ENCODE peak calls at places on chromosomes 3 and 15, in seven cellular contexts. One of them, this sample, is unnamed. For H3K4me1, the result is how much of the 10 kb centered on the place peaks cover.

GRCh38 chr15:83320404-83320803 is 35.9 kb upstream of the BNC1 start:
- DNase-seq in transverse colon: no peak
- DNase-seq in tibial artery: no peak
- DNase-seq in SK-N-SH: no peak
- DNase-seq in cardiac muscle cell: no peak
- DNase-seq in colonic mucosa: no peak
- DNase-seq in right cardiac atrium: no peak
- DNase-seq in this sample: no peak

GRCh38 chr3:62379206-62379834 is 6.0 kb upstream of the FEZF2 start:
- DNase-seq in transverse colon: no peak
- DNase-seq in colonic mucosa: no peak
- DNase-seq in cardiac muscle cell: no peak
- DNase-seq in tibial artery: no peak
- DNase-seq in right cardiac atrium: no peak
- DNase-seq in SK-N-SH: peak
- DNase-seq in this sample: no peak

GRCh38 chr15:62212746-62213145 is 47.7 kb upstream of the C2CD4B start:
- DNase-seq in right cardiac atrium: no peak
- DNase-seq in cardiac muscle cell: no peak
- DNase-seq in colonic mucosa: no peak
- DNase-seq in transverse colon: no peak
- DNase-seq in tibial artery: no peak
- DNase-seq in SK-N-SH: no peak
- DNase-seq in this sample: no peak

GRCh38 chr3:42850263-42850662 is 25.4 kb downstream of the CYP8B1 start:
- DNase-seq in SK-N-SH: no peak
- DNase-seq in colonic mucosa: no peak
- DNase-seq in tibial artery: no peak
- DNase-seq in right cardiac atrium: no peak
- DNase-seq in transverse colon: no peak
- DNase-seq in cardiac muscle cell: no peak
- DNase-seq in this sample: no peak

GRCh38 chr3:23835807-23836206 is 30.1 kb downstream of the UBE2E1 start:
- DNase-seq in cardiac muscle cell: no peak
- DNase-seq in tibial artery: no peak
- DNase-seq in transverse colon: no peak
- DNase-seq in SK-N-SH: no peak
- DNase-seq in right cardiac atrium: no peak
- DNase-seq in colonic mucosa: no peak
- DNase-seq in this sample: no peak

GRCh38 chr15:79093352-79093935 is 2.9 kb upstream of the RASGRF1 start:
- DNase-seq in cardiac muscle cell: no peak
- DNase-seq in colonic mucosa: no peak
- DNase-seq in transverse colon: no peak
- DNase-seq in right cardiac atrium: no peak
- DNase-seq in SK-N-SH: no peak
- DNase-seq in tibial artery: no peak
- DNase-seq in this sample: no peak

GRCh38 chr3:66407281-66408218 is 93.3 kb downstream of the LRIG1 start:
- DNase-seq in SK-N-SH: peak
- DNase-seq in transverse colon: peak
- DNase-seq in colonic mucosa: peak
- DNase-seq in tibial artery: peak
- DNase-seq in cardiac muscle cell: peak
- DNase-seq in right cardiac atrium: peak
- DNase-seq in this sample: peak

GRCh38 chr3:177191108-177191779 is 6.0 kb downstream of the TBL1XR1 start:
- DNase-seq in colonic mucosa: no peak
- DNase-seq in right cardiac atrium: no peak
- DNase-seq in tibial artery: no peak
- DNase-seq in SK-N-SH: no peak
- DNase-seq in cardiac muscle cell: no peak
- DNase-seq in transverse colon: no peak
- DNase-seq in this sample: no peak

GRCh38 chr3:195906865-195907729 is 1.3 kb downstream of the TNK2 start:
- DNase-seq in colonic mucosa: peak
- DNase-seq in right cardiac atrium: peak
- DNase-seq in cardiac muscle cell: no peak
- DNase-seq in tibial artery: no peak
- DNase-seq in transverse colon: peak
- DNase-seq in SK-N-SH: no peak
- DNase-seq in this sample: peak

GRCh38 chr3:8658326-8659212 is 14.0 kb upstream of the SSUH2 start:
- DNase-seq in transverse colon: peak
- DNase-seq in tibial artery: peak
- DNase-seq in SK-N-SH: peak
- DNase-seq in cardiac muscle cell: peak
- DNase-seq in right cardiac atrium: peak
- DNase-seq in colonic mucosa: peak
- DNase-seq in this sample: peak

GRCh38 chr15:85800460-85801123 is 5.9 kb upstream of the KLHL25 start:
- DNase-seq in right cardiac atrium: no peak
- DNase-seq in transverse colon: peak
- DNase-seq in tibial artery: no peak
- DNase-seq in colonic mucosa: peak
- DNase-seq in SK-N-SH: no peak
- DNase-seq in cardiac muscle cell: no peak
- DNase-seq in this sample: peak

GRCh38 chr3:73037369-73037699 is 24.1 kb upstream of the EBLN2 start:
- DNase-seq in SK-N-SH: no peak
- DNase-seq in cardiac muscle cell: no peak
- DNase-seq in colonic mucosa: no peak
- DNase-seq in tibial artery: no peak
- DNase-seq in transverse colon: no peak
- DNase-seq in right cardiac atrium: no peak
- DNase-seq in this sample: no peak

GRCh38 chr15:78360958-78361714 is 21.0 kb downstream of the CRABP1 start:
- DNase-seq in cardiac muscle cell: no peak
- DNase-seq in SK-N-SH: no peak
- DNase-seq in colonic mucosa: no peak
- DNase-seq in right cardiac atrium: no peak
- DNase-seq in tibial artery: no peak
- DNase-seq in transverse colon: no peak
- DNase-seq in this sample: no peak

GRCh38 chr15:83445653-83446052 is 1.5 kb upstream of the SH3GL3 start:
- DNase-seq in tibial artery: no peak
- DNase-seq in SK-N-SH: no peak
- DNase-seq in cardiac muscle cell: peak
- DNase-seq in colonic mucosa: no peak
- DNase-seq in transverse colon: no peak
- DNase-seq in right cardiac atrium: no peak
- DNase-seq in this sample: no peak

GRCh38 chr3:143972155-143972494 is 502 bp downstream of the DIPK2A start:
- DNase-seq in colonic mucosa: no peak
- DNase-seq in transverse colon: no peak
- DNase-seq in right cardiac atrium: no peak
- DNase-seq in cardiac muscle cell: no peak
- DNase-seq in SK-N-SH: no peak
- DNase-seq in tibial artery: peak
- DNase-seq in this sample: no peak

GRCh38 chr3:43757613-43758012 is 66.9 kb downstream of the ABHD5 start:
- DNase-seq in colonic mucosa: no peak
- DNase-seq in cardiac muscle cell: no peak
- DNase-seq in tibial artery: no peak
- DNase-seq in SK-N-SH: no peak
- DNase-seq in right cardiac atrium: no peak
- DNase-seq in transverse colon: no peak
- DNase-seq in this sample: no peak

GRCh38 chr3:170222647-170223541 is 670 bp downstream of the PRKCI start:
- DNase-seq in cardiac muscle cell: peak
- DNase-seq in tibial artery: peak
- DNase-seq in colonic mucosa: peak
- DNase-seq in transverse colon: peak
- DNase-seq in right cardiac atrium: no peak
- DNase-seq in SK-N-SH: peak
- DNase-seq in this sample: peak

GRCh38 chr3:193974147-193974546 is 161.8 kb upstream of the HES1 start:
- DNase-seq in tibial artery: no peak
- DNase-seq in cardiac muscle cell: no peak
- DNase-seq in colonic mucosa: no peak
- DNase-seq in SK-N-SH: no peak
- DNase-seq in transverse colon: no peak
- DNase-seq in right cardiac atrium: no peak
- DNase-seq in this sample: no peak

GRCh38 chr15:66944121-66944520 is 121.3 kb upstream of the SMAD3 start:
- DNase-seq in right cardiac atrium: no peak
- DNase-seq in tibial artery: no peak
- DNase-seq in transverse colon: no peak
- DNase-seq in colonic mucosa: no peak
- DNase-seq in SK-N-SH: no peak
- DNase-seq in cardiac muscle cell: no peak
- DNase-seq in this sample: no peak

DNA sequence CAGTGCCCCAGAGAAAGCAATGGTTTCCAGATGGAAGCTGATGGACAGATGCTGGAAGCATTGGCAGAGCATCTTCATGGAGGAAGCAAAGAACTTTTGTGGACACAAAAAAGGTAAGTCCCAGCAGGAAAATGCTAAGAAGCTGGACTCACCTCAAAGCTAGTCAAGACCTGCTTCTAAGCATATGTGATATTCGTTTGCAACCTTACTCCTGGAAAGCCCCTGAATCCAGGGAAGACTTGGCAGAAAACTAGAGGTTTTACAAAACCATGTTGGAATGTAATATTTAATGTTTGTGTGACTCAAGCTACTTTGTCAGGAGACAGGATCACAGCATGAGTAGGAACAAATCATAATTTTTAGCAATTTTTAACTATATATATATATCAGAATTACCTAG is 288.2 kb downstream of the BCHE start:
- DNase-seq in SK-N-SH: no peak
- DNase-seq in tibial artery: no peak
- DNase-seq in right cardiac atrium: no peak
- DNase-seq in colonic mucosa: no peak
- DNase-seq in cardiac muscle cell: no peak
- DNase-seq in transverse colon: no peak
- DNase-seq in this sample: no peak
- H3K27ac ChIP-seq in SK-N-SH: no peak
- H3K27ac ChIP-seq in tibial artery: no peak
- H3K27ac ChIP-seq in right cardiac atrium: no peak
- H3K27ac ChIP-seq in colonic mucosa: no peak
- H3K27ac ChIP-seq in cardiac muscle cell: no peak
- H3K27ac ChIP-seq in transverse colon: no peak
- H3K27ac ChIP-seq in this sample: no peak

GRCh38 chr3:46351646-46352045 is 2.3 kb upstream of the CCR2 start:
- DNase-seq in tibial artery: no peak
- DNase-seq in right cardiac atrium: no peak
- DNase-seq in colonic mucosa: no peak
- DNase-seq in cardiac muscle cell: no peak
- DNase-seq in transverse colon: no peak
- DNase-seq in SK-N-SH: no peak
- DNase-seq in this sample: peak

GRCh38 chr3:46348811-46349482 is 5.0 kb upstream of the CCR2 start:
- DNase-seq in SK-N-SH: no peak
- DNase-seq in colonic mucosa: no peak
- DNase-seq in right cardiac atrium: no peak
- DNase-seq in transverse colon: no peak
- DNase-seq in cardiac muscle cell: no peak
- DNase-seq in tibial artery: no peak
- DNase-seq in this sample: no peak

GRCh38 chr3:46353090-46353489 is 821 bp upstream of the CCR2 start:
- DNase-seq in transverse colon: no peak
- DNase-seq in SK-N-SH: no peak
- DNase-seq in tibial artery: no peak
- DNase-seq in colonic mucosa: no peak
- DNase-seq in right cardiac atrium: no peak
- DNase-seq in cardiac muscle cell: no peak
- DNase-seq in this sample: no peak

GRCh38 chr3:46350262-46350565 is 3.7 kb upstream of the CCR2 start:
- DNase-seq in right cardiac atrium: no peak
- DNase-seq in SK-N-SH: no peak
- DNase-seq in cardiac muscle cell: no peak
- DNase-seq in colonic mucosa: no peak
- DNase-seq in transverse colon: no peak
- DNase-seq in tibial artery: no peak
- DNase-seq in this sample: no peak

GRCh38 chr3:46349484-46350261 is 4.2 kb upstream of the CCR2 start:
- DNase-seq in cardiac muscle cell: no peak
- DNase-seq in SK-N-SH: no peak
- DNase-seq in tibial artery: no peak
- DNase-seq in transverse colon: no peak
- DNase-seq in colonic mucosa: no peak
- DNase-seq in right cardiac atrium: no peak
- DNase-seq in this sample: no peak
- H3K4me1 ChIP-seq in cardiac muscle cell: under half
- H3K4me1 ChIP-seq in SK-N-SH: under half
- H3K4me1 ChIP-seq in tibial artery: under half
- H3K4me1 ChIP-seq in transverse colon: under half
- H3K4me1 ChIP-seq in colonic mucosa: under half
- H3K4me1 ChIP-seq in right cardiac atrium: under half
- H3K4me1 ChIP-seq in this sample: under half

GRCh38 chr3:186105543-186105942 is 3.3 kb downstream of the ETV5 start:
- DNase-seq in cardiac muscle cell: no peak
- DNase-seq in colonic mucosa: no peak
- DNase-seq in right cardiac atrium: no peak
- DNase-seq in SK-N-SH: no peak
- DNase-seq in transverse colon: no peak
- DNase-seq in tibial artery: no peak
- DNase-seq in this sample: no peak

GRCh38 chr3:186099178-186099577 is 9.7 kb downstream of the ETV5 start:
- DNase-seq in colonic mucosa: no peak
- DNase-seq in tibial artery: peak
- DNase-seq in cardiac muscle cell: peak
- DNase-seq in right cardiac atrium: peak
- DNase-seq in SK-N-SH: peak
- DNase-seq in transverse colon: peak
- DNase-seq in this sample: peak

GRCh38 chr3:186107148-186108105 is 1.5 kb downstream of the ETV5 start:
- DNase-seq in transverse colon: peak
- DNase-seq in SK-N-SH: peak
- DNase-seq in cardiac muscle cell: peak
- DNase-seq in right cardiac atrium: peak
- DNase-seq in colonic mucosa: peak
- DNase-seq in tibial artery: peak
- DNase-seq in this sample: peak

GRCh38 chr3:186098740-186099139 is 10.1 kb downstream of the ETV5 start:
- DNase-seq in tibial artery: no peak
- DNase-seq in transverse colon: no peak
- DNase-seq in cardiac muscle cell: no peak
- DNase-seq in colonic mucosa: no peak
- DNase-seq in SK-N-SH: no peak
- DNase-seq in right cardiac atrium: no peak
- DNase-seq in this sample: no peak

DNA sequence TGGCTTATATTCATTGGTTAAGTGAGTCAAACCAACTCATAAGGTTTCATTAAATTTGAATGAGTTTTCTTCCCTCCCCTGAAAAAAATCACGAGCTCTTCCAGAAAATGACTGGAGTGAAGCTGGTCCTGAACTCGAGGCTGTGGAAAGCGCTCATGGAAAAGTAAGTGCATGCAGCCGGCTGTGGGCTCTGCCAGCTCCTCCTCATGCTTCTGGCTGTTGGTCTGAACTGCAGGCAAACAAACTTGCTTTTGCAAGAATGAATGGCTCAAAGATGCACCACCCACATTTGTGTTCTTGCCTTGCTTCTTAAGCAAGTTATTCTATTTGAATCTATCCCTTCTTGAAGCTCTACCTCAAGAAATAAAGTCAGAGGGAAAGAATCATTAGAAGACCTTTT is 6.2 kb downstream of the ETV5 start:
- DNase-seq in transverse colon: no peak
- DNase-seq in right cardiac atrium: no peak
- DNase-seq in tibial artery: no peak
- DNase-seq in colonic mucosa: no peak
- DNase-seq in SK-N-SH: no peak
- DNase-seq in cardiac muscle cell: no peak
- DNase-seq in this sample: no peak
- H3K4me3 ChIP-seq in transverse colon: no peak
- H3K4me3 ChIP-seq in right cardiac atrium: no peak
- H3K4me3 ChIP-seq in tibial artery: no peak
- H3K4me3 ChIP-seq in colonic mucosa: no peak
- H3K4me3 ChIP-seq in SK-N-SH: no peak
- H3K4me3 ChIP-seq in cardiac muscle cell: no peak
- H3K4me3 ChIP-seq in this sample: no peak

GRCh38 chr3:45979378-45979777 is 16.2 kb downstream of the FYCO1 start:
- DNase-seq in SK-N-SH: no peak
- DNase-seq in colonic mucosa: no peak
- DNase-seq in transverse colon: no peak
- DNase-seq in cardiac muscle cell: no peak
- DNase-seq in tibial artery: no peak
- DNase-seq in right cardiac atrium: no peak
- DNase-seq in this sample: no peak
- H3K27ac ChIP-seq in SK-N-SH: no peak
- H3K27ac ChIP-seq in colonic mucosa: peak
- H3K27ac ChIP-seq in transverse colon: peak
- H3K27ac ChIP-seq in cardiac muscle cell: no peak
- H3K27ac ChIP-seq in tibial artery: no peak
- H3K27ac ChIP-seq in right cardiac atrium: no peak
- H3K27ac ChIP-seq in this sample: no peak